ENCODE peak calls at places on chromosomes 12 and 14, in eight cellular contexts. T is SK-N-SH, Q is MM.1S, K is GM23248, X is Karpas-422, W is GM23338, R is PC-9, F is PC-3. M is an unnamed sample. For H3K9me2 and H3K27me3, the result is how much of the 10 kb centered on the place peaks cover.

GRCh38 chr14:90649557-90650135 is 166.6 kb downstream of the TTC7B start:
- DNase-seq in T (no peak), X (no peak), Q (no peak), W (no peak), F (no peak), R (no peak), K (no peak), M (no peak)

GRCh38 chr14:105161314-105161713 is 7.3 kb downstream of the JAG2 start:
- DNase-seq in W (no peak), T (no peak), Q (no peak), K (no peak), F (no peak), R (no peak), X (no peak), M (no peak)

GRCh38 chr14:35229495-35230089 is 62.6 kb upstream of the PSMA6 start:
- DNase-seq in Q (peak), R (no peak), W (peak), K (no peak), X (peak), F (peak), T (peak), M (no peak)

GRCh38 chr12:44875417-44875953 is 630 bp downstream of the NELL2 start:
- DNase-seq in T (peak), Q (no peak), W (peak), K (no peak), R (no peak), X (peak), F (no peak), M (peak)

GRCh38 chr14:95227279-95227860 is 70.0 kb upstream of the DICER1 start:
- DNase-seq in Q (no peak), K (no peak), R (no peak), W (peak), X (no peak), T (peak), F (no peak), M (peak)

GRCh38 chr12:6112004-6112403 is 12.5 kb downstream of the VWF start:
- DNase-seq in T (peak), R (no peak), X (no peak), W (no peak), Q (no peak), K (no peak), F (no peak), M (no peak)

GRCh38 chr14:104784846-104785707 is 10.5 kb downstream of the AKT1 start:
- DNase-seq in T (no peak), K (no peak), F (no peak), W (no peak), R (no peak), Q (no peak), X (no peak), M (no peak)

GRCh38 chr12:109738878-109739665 is 25.4 kb downstream of the FAM222A start:
- DNase-seq in T (peak), X (no peak), R (no peak), F (peak), Q (no peak), W (no peak), K (peak), M (no peak)

GRCh38 chr12:40224439-40225291 is at the start of gene LRRK2:
- DNase-seq in F (no peak), W (peak), R (peak), X (peak), K (peak), Q (no peak), T (peak), M (peak)

GRCh38 chr12:11771895-11772502 is 122.5 kb downstream of the ETV6 start:
- DNase-seq in Q (no peak), T (no peak), F (peak), X (no peak), K (no peak), R (no peak), W (no peak), M (no peak)

GRCh38 chr14:96079066-96079465 is 39.9 kb downstream of the C14orf132 start:
- DNase-seq in W (no peak), R (no peak), X (peak), K (no peak), F (no peak), Q (no peak), T (no peak), M (peak)

GRCh38 chr12:112686373-112686772 is 105.2 kb upstream of the RPH3A start:
- DNase-seq in R (no peak), X (peak), W (no peak), K (peak), T (no peak), Q (no peak), F (peak), M (no peak)

GRCh38 chr14:76591270-76591669 is 170.0 kb upstream of the VASH1 start:
- DNase-seq in F (no peak), X (no peak), R (no peak), W (no peak), Q (no peak), K (no peak), T (no peak), M (peak)

GRCh38 chr12:14723763-14724162 is 27.4 kb upstream of the GUCY2C start:
- DNase-seq in Q (peak), W (peak), K (peak), R (peak), X (peak), T (peak), F (peak), M (peak)

GRCh38 chr14:21106506-21107359 is 5.9 kb downstream of the TMEM253 start:
- DNase-seq in X (peak), W (peak), R (peak), F (peak), K (peak), T (peak), Q (peak), M (peak)

GRCh38 chr14:32637582-32637981 is 301.1 kb upstream of the NPAS3 start:
- DNase-seq in Q (no peak), W (no peak), R (no peak), X (no peak), F (no peak), T (no peak), K (no peak), M (no peak)

DNA sequence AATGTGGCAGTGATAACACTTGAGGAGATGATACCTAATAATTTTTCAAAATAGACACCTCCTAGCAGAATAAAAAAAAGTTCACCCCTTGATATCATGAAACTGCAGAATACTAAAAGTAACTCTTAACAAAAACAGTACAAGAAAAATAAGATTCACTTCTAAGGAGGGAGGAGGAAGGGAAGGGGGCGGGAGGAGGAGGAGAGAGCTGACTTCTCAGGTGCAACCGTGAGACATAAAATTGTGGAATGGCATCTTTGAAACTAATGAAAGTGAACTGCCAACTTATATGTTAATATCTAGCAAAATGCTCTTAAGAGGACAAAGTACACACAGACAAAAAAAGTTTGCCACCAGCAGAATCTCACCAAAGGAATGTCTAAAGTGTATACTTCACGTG is 115.8 kb downstream of the SCFD1 start:
- DNase-seq in Q (no peak), T (no peak), F (no peak), W (no peak), X (no peak), R (no peak), K (no peak), M (no peak)
- H3K9me2 ChIP-seq in Q (under half), T (under half), F (under half), W (under half), X (under half), R (under half), K (under half), M (under half)

DNA sequence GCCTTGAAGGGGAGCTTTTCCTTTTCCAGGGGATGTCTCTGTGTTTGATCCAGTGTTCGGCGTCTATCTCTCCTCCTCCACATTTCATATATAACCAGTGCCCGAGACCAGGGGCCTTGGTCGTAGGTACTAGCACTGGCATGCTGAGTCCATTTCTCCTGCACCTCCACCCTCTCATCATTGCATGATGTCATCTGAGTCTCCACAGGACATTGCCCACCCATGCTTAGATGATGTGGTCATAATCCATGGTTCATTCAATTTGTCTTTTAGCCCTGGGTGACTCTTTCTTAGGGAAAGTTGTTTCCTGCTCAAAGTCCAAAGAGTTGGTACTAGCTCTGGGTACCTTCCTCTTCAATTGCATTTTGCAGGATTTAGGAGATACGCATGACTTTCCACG is 328.1 kb downstream of the BCL11B start:
- DNase-seq in R (no peak), T (no peak), X (no peak), W (no peak), Q (no peak), F (no peak), K (no peak), M (no peak)
- H3K27me3 ChIP-seq in R (under half), T (under half), X (under half), W (under half), Q (under half), F (under half), K (under half), M (under half)

DNA sequence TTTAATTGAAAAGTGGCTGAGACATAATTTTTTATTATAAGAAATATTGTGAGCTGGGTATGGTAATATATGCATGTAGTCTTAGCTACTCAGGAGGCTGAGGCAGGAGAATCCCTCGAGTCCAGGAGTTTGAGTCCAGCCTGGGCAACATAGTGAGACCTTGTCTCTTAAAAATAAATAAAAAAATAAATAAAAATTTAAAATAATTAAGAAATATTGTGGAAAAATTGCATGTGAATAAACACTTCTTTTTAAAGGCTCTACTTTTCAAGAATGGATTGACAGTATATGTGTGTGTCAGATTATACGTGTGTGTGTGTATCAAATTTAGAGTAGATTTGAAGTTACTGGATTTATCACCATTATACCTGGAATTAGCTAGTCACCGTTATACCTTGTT is 43.2 kb downstream of the ERC1 start:
- DNase-seq in X (no peak), T (no peak), Q (no peak), F (no peak), W (no peak), K (no peak), R (no peak), M (no peak)
- H3K9me2 ChIP-seq in X (under half), T (under half), Q (under half), F (under half), W (under half), K (under half), R (under half), M (under half)

GRCh38 chr14:54796961-54797360 is 105.7 kb downstream of the GCH1 start:
- DNase-seq in R (no peak), K (peak), F (peak), Q (no peak), X (no peak), W (no peak), T (no peak), M (no peak)

GRCh38 chr14:54797986-54798385 is 104.6 kb downstream of the GCH1 start:
- DNase-seq in R (no peak), X (no peak), Q (no peak), T (no peak), K (no peak), F (no peak), W (no peak), M (no peak)

GRCh38 chr14:54797556-54797955 is 105.1 kb downstream of the GCH1 start:
- DNase-seq in R (no peak), K (no peak), T (no peak), Q (no peak), F (no peak), X (no peak), W (no peak), M (no peak)

GRCh38 chr14:54794796-54795195 is 107.8 kb downstream of the GCH1 start:
- DNase-seq in T (no peak), W (no peak), R (no peak), Q (no peak), X (no peak), F (no peak), K (no peak), M (no peak)

DNA sequence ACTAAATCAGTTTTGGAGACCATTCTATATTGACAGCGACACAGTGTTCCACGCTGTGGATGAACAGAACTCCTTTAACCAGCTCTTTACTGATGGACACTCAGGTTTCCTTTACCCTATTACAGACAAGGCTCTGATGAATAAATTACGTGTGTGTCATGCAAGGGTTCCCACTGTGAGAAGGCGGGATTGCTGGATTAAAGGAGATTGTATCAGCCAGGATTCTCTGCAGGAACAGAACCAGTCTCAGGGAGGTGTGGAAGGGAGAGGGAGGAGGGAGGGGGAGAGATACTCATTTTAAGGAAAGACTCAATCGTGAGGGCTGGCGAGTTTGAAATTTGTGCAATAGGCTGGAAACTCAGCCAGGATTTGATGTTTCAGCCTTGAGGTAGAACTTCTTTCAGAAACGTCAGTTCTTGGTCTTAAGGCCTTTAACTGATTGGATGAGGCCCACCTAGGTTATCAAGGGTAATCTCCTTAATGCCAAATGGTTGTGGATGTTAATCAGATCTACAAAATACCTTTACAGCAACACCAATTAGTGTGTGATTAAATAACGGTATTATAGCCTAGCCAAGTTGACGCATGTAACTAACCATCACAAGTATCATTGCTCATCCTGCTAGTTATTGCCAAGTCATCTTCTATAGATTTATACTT is 104.0 kb downstream of the GCH1 start:
- DNase-seq in R (no peak), Q (no peak), F (no peak), X (no peak), K (peak), W (no peak), T (no peak), M (no peak)
- H3K27me3 ChIP-seq in R (under half), Q (under half), F (under half), X (under half), K (under half), W (under half), T (under half), M (under half)

GRCh38 chr12:106757623-106758348 is 16.7 kb upstream of the RIC8B start:
- DNase-seq in R (no peak), W (no peak), F (no peak), Q (no peak), T (no peak), X (no peak), K (no peak), M (no peak)

GRCh38 chr12:106760184-106760531 is 14.3 kb upstream of the RIC8B start:
- DNase-seq in K (no peak), R (no peak), T (no peak), Q (peak), F (no peak), X (peak), W (peak), M (no peak)

GRCh38 chr12:106759526-106760183 is 14.8 kb upstream of the RIC8B start:
- DNase-seq in K (peak), X (no peak), W (no peak), Q (peak), T (no peak), F (no peak), R (no peak), M (no peak)

GRCh38 chr12:106754331-106754730 is 20.2 kb upstream of the RIC8B start:
- DNase-seq in W (no peak), T (no peak), R (no peak), X (peak), F (no peak), Q (no peak), K (no peak), M (no peak)

GRCh38 chr12:106758349-106758951 is 16.0 kb upstream of the RIC8B start:
- DNase-seq in K (no peak), Q (no peak), T (no peak), R (no peak), W (no peak), F (no peak), X (no peak), M (no peak)
- H3K9me2 ChIP-seq in K (under half), Q (under half), T (under half), R (under half), W (under half), F (under half), X (under half), M (under half)